ENCODE peak calls at places on chromosomes 16 and 17, in ten cellular contexts. H, G, O, R, P, I, W, A, C and D are unnamed samples.
A peak's percentile ranks its signal among the peaks of the same experiment; 100 is the strongest.

GRCh38 chr17:77433385-77434135 is 292.8 kb downstream of the SEC14L1 start:
- DNase-seq in H (no peak), G (no peak), O (peak; percentile 72), R (peak; percentile 78), P (no peak), I (no peak), W (no peak), A (peak; percentile 61), C (no peak), D (peak; percentile 79)

GRCh38 chr17:59890720-59891119 is 2.0 kb downstream of the TUBD1 start:
- DNase-seq in H (no peak), G (no peak), O (no peak), R (no peak), P (no peak), I (no peak), W (no peak), A (peak; percentile 20), C (no peak), D (no peak)

GRCh38 chr16:86732621-86733297 is 154.4 kb downstream of the FOXL1 start:
- DNase-seq in H (no peak), G (peak; percentile 86), O (no peak), R (no peak), P (no peak), I (no peak), W (peak; percentile 79), A (peak; percentile 82), C (no peak), D (no peak)

GRCh38 chr17:55576237-55576998 is 65.2 kb upstream of the SMIM36 start:
- DNase-seq in H (no peak), G (no peak), O (no peak), R (no peak), P (no peak), I (peak; percentile 60), W (no peak), A (peak; percentile 87), C (peak; percentile 15), D (no peak)

GRCh38 chr17:43479948-43480347 is 3.8 kb upstream of the DHX8 start:
- DNase-seq in H (no peak), G (no peak), O (no peak), R (no peak), P (no peak), I (no peak), W (no peak), A (no peak), C (no peak), D (no peak)

GRCh38 chr17:48597775-48598631 is 4.4 kb upstream of the HOXB5 start:
- DNase-seq in H (no peak), G (peak; percentile 83), O (no peak), R (peak; percentile 55), P (no peak), I (no peak), W (peak; percentile 65), A (peak; percentile 46), C (no peak), D (peak; percentile 76)

GRCh38 chr16:50351116-50351515 is 17.7 kb downstream of the BRD7 start:
- DNase-seq in H (no peak), G (no peak), O (no peak), R (no peak), P (no peak), I (no peak), W (no peak), A (peak; percentile 51), C (no peak), D (no peak)

GRCh38 chr16:2467301-2468141 is 3.6 kb upstream of the NTN3 start:
- DNase-seq in H (peak; percentile 78), G (peak; percentile 84), O (peak; percentile 83), R (peak; percentile 79), P (peak; percentile 72), I (no peak), W (peak; percentile 83), A (peak; percentile 72), C (peak; percentile 41), D (peak; percentile 76)

GRCh38 chr17:34146440-34147043 is 108.5 kb upstream of the CCL2 start:
- DNase-seq in H (peak; percentile 80), G (peak; percentile 98), O (peak; percentile 68), R (peak; percentile 55), P (peak; percentile 44), I (no peak), W (peak; percentile 88), A (no peak), C (no peak), D (peak; percentile 71)

GRCh38 chr16:29745126-29745852 is 501 bp downstream of the C16orf54 start:
- DNase-seq in H (no peak), G (no peak), O (no peak), R (no peak), P (no peak), I (no peak), W (peak; percentile 35), A (no peak), C (no peak), D (peak; percentile 82)

GRCh38 chr17:50050431-50051032 is 5.4 kb upstream of the ITGA3 start:
- DNase-seq in H (no peak), G (peak; percentile 53), O (no peak), R (no peak), P (no peak), I (no peak), W (no peak), A (no peak), C (no peak), D (no peak)
- TF ChIP-seq CTCF in H (no peak), G (no peak), O (no peak), R (no peak), P (no peak), I (no peak), W (no peak), A (no peak), C (no peak), D (no peak)

GRCh38 chr17:8121531-8122390 is 2.1 kb downstream of the HES7 start:
- DNase-seq in H (no peak), G (peak; percentile 96), O (peak; percentile 59), R (peak; percentile 86), P (peak; percentile 53), I (no peak), W (peak; percentile 91), A (peak; percentile 60), C (peak; percentile 51), D (peak; percentile 85)
- TF ChIP-seq CTCF in H (peak; percentile 7), G (peak; percentile 79), O (peak; percentile 42), R (peak; percentile 82), P (peak; percentile 62), I (peak; percentile 43), W (peak; percentile 90), A (peak; percentile 32), C (peak; percentile 70), D (peak; percentile 87)

DNA sequence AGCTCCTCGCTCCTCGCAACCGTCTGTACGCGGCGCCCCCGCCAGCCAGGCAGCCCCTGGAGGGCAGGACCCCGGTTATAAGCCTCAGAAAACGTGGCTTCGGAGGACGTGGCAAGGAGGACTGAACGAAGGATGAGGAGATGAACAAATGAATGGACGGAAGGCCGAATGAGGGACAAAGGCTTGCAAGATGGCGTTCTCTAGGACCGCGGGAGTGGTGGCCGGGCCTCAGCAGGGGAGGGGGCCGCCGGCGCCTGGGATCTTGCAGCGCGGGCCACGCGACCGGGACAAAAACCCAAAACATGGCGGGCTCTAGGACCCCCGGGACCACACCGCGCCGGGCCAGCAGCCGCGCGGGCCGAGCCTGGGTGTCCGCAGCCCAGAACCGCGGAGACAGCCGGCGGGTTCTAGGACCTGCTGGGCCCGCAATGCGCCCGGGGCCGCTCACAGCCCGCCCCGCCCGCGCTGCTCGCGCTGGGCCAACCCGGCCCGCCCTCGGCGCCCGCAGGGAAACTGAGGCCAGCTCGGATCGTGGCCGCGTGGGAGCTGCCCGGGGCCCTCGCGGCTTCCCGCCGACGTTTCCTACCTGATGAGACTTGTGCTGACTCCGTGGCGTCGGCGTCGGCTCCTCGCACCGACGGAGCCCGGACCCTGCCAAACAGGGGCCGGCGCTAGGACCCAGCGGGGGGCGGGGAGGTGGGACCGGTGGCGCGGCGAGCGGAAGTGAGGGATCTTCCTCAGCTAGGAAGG is 792 bp downstream of the ZNF668 start:
- DNase-seq in H (peak; percentile 90), G (peak; percentile 98), O (peak; percentile 97), R (peak; percentile 89), P (peak; percentile 94), I (peak; percentile 67), W (peak; percentile 96), A (peak; percentile 94), C (peak; percentile 82), D (peak; percentile 92)
- TF ChIP-seq CTCF in H (no peak), G (no peak), O (no peak), R (no peak), P (no peak), I (no peak), W (no peak), A (no peak), C (no peak), D (no peak)

GRCh38 chr16:11880047-11880446 is 28.7 kb upstream of the RSL1D1 start:
- DNase-seq in H (no peak), G (no peak), O (no peak), R (no peak), P (no peak), I (no peak), W (no peak), A (no peak), C (no peak), D (no peak)

GRCh38 chr16:11871193-11871592 is 19.9 kb upstream of the RSL1D1 start:
- DNase-seq in H (no peak), G (peak; percentile 79), O (peak; percentile 38), R (no peak), P (no peak), I (no peak), W (peak; percentile 78), A (peak; percentile 42), C (no peak), D (no peak)

GRCh38 chr16:11876306-11876705 is 25.0 kb upstream of the RSL1D1 start:
- DNase-seq in H (no peak), G (peak; percentile 78), O (no peak), R (no peak), P (no peak), I (no peak), W (no peak), A (no peak), C (no peak), D (no peak)

GRCh38 chr16:11877374-11877773 is 26.0 kb upstream of the RSL1D1 start:
- DNase-seq in H (no peak), G (no peak), O (no peak), R (no peak), P (no peak), I (no peak), W (no peak), A (peak; percentile 34), C (no peak), D (no peak)

GRCh38 chr16:11875721-11876120 is 24.4 kb upstream of the RSL1D1 start:
- DNase-seq in H (no peak), G (no peak), O (no peak), R (no peak), P (no peak), I (no peak), W (no peak), A (no peak), C (no peak), D (no peak)
- TF ChIP-seq CTCF in H (no peak), G (no peak), O (no peak), R (no peak), P (no peak), I (no peak), W (no peak), A (no peak), C (no peak), D (no peak)

DNA sequence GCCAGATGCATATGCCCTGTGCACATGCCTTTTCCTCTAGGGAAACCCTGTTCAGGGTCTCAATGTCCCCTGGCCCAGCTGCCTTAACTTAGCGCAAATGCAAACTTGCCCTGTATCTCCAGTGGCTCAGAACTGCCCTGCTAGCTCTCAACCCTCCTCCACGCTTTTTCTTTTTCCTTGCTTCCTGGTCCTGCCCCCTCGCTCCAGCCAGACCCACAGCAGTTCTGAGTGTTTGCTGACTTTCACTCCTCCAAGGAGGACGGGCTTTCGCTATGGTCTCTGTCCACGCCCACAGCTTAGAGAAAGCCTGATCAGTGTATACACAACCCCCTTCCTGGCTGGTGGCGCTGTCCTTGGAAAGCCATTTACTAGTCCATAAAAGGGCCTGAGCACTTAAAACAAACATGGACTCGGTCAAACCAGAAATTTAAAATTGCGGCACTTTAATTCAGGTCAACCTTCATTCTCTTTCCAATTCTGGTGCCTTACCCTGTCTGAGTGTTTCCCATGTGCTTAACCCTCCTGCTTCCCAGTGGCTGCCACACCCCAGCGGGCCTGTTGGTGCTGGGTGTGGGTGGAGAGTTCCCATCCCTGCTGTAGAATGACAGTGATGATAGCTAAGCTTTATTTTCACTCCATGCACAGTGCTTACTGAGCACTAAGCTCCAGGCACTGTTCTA is 15.6 kb upstream of the TMEM98 start:
- DNase-seq in H (peak; percentile 71), G (peak; percentile 78), O (peak; percentile 77), R (no peak), P (no peak), I (peak; percentile 44), W (peak; percentile 49), A (peak; percentile 62), C (no peak), D (no peak)
- TF ChIP-seq CTCF in H (no peak), G (peak; percentile 28), O (no peak), R (no peak), P (no peak), I (peak; percentile 11), W (peak; percentile 24), A (peak; percentile 35), C (no peak), D (no peak)